ENCODE peak calls at places on chromosomes 16 and 17, in ten cellular contexts. One of them, this sample, is unnamed.

GRCh38 chr17:65359016-65359415 is 202.4 kb downstream of the AXIN2 start:
- DNase-seq in pancreas: no peak
- DNase-seq in retinal pigment epithelial cell: peak; percentile 42
- DNase-seq in HAP-1: no peak
- DNase-seq in AG09309: peak; percentile 46
- DNase-seq in kidney: no peak
- DNase-seq in breast epithelium: no peak
- DNase-seq in MM.1S: no peak
- DNase-seq in SJSA1: peak; percentile 91
- DNase-seq in foreskin fibroblast: peak; percentile 86
- DNase-seq in this sample: peak; percentile 55

GRCh38 chr16:83253526-83253925 is 554.3 kb upstream of the HSBP1 start:
- DNase-seq in pancreas: no peak
- DNase-seq in retinal pigment epithelial cell: no peak
- DNase-seq in HAP-1: no peak
- DNase-seq in AG09309: no peak
- DNase-seq in kidney: no peak
- DNase-seq in breast epithelium: no peak
- DNase-seq in MM.1S: no peak
- DNase-seq in SJSA1: no peak
- DNase-seq in foreskin fibroblast: no peak
- DNase-seq in this sample: no peak

GRCh38 chr16:21150375-21151001 is at the start of gene DNAH3:
- DNase-seq in pancreas: no peak
- DNase-seq in retinal pigment epithelial cell: no peak
- DNase-seq in HAP-1: no peak
- DNase-seq in AG09309: no peak
- DNase-seq in kidney: peak; percentile 85
- DNase-seq in breast epithelium: no peak
- DNase-seq in MM.1S: no peak
- DNase-seq in SJSA1: no peak
- DNase-seq in foreskin fibroblast: peak; percentile 12
- DNase-seq in this sample: peak; percentile 84

GRCh38 chr17:80703109-80703508 is 158.5 kb downstream of the RPTOR start:
- DNase-seq in pancreas: no peak
- DNase-seq in retinal pigment epithelial cell: no peak
- DNase-seq in HAP-1: no peak
- DNase-seq in AG09309: no peak
- DNase-seq in kidney: no peak
- DNase-seq in breast epithelium: no peak
- DNase-seq in MM.1S: no peak
- DNase-seq in SJSA1: no peak
- DNase-seq in foreskin fibroblast: no peak
- DNase-seq in this sample: no peak

GRCh38 chr16:6964679-6965078 is 368.0 kb upstream of the RBFOX1 start:
- DNase-seq in pancreas: no peak
- DNase-seq in retinal pigment epithelial cell: no peak
- DNase-seq in HAP-1: no peak
- DNase-seq in AG09309: no peak
- DNase-seq in kidney: no peak
- DNase-seq in breast epithelium: no peak
- DNase-seq in MM.1S: no peak
- DNase-seq in SJSA1: no peak
- DNase-seq in foreskin fibroblast: no peak
- DNase-seq in this sample: no peak

GRCh38 chr17:8186446-8186786 is 3.6 kb downstream of the BORCS6 start:
- DNase-seq in pancreas: no peak
- DNase-seq in retinal pigment epithelial cell: no peak
- DNase-seq in HAP-1: no peak
- DNase-seq in AG09309: no peak
- DNase-seq in kidney: no peak
- DNase-seq in breast epithelium: no peak
- DNase-seq in MM.1S: no peak
- DNase-seq in SJSA1: no peak
- DNase-seq in foreskin fibroblast: no peak
- DNase-seq in this sample: no peak

GRCh38 chr17:17345686-17346427 is 42.7 kb downstream of the NT5M start:
- DNase-seq in pancreas: no peak
- DNase-seq in retinal pigment epithelial cell: no peak
- DNase-seq in HAP-1: no peak
- DNase-seq in AG09309: no peak
- DNase-seq in kidney: no peak
- DNase-seq in breast epithelium: peak; percentile 34
- DNase-seq in MM.1S: no peak
- DNase-seq in SJSA1: peak; percentile 28
- DNase-seq in foreskin fibroblast: no peak
- DNase-seq in this sample: no peak

GRCh38 chr17:60601443-60602384 is 1.7 kb downstream of the PPM1D start:
- DNase-seq in pancreas: no peak
- DNase-seq in retinal pigment epithelial cell: peak; percentile 68
- DNase-seq in HAP-1: peak; percentile 84
- DNase-seq in AG09309: peak; percentile 32
- DNase-seq in kidney: no peak
- DNase-seq in breast epithelium: no peak
- DNase-seq in MM.1S: peak; percentile 74
- DNase-seq in SJSA1: peak; percentile 62
- DNase-seq in foreskin fibroblast: peak; percentile 91
- DNase-seq in this sample: no peak

DNA sequence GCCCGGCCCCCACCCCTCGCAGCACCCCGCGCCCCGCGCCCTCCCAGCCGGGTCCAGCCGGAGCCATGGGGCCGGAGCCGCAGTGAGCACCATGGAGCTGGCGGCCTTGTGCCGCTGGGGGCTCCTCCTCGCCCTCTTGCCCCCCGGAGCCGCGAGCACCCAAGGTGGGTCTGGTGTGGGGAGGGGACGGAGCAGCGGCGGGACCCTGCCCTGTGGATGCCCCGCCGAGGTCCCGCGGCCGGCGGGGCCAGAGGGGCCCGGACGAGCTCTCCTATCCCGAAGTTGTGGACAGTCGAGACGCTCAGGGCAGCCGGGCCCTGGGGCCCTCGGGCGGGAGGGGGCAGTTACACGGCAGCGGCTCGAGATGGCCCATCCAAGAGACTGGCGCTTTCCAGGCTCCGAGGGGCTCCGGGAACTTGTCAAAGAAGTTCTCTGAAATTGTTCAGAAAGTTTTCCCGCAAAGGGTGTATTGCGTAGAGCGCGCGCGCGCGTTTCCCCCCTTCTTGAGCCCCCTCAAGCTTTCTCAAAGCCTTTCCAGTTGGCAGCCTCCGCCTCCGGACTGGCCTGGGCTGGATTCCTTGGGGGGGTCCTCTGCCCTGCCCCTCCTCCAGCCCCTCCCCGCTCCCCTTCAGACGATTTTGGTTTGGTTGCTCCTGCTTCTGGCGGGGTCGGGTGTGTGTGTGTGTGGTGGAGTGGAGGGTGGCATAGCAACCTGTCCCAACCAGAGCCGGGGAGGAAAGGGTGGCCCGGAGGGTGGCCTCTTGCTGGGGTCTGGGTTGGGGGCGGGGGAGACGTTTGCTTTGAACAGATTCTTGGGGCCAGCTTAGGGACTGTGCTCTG is 504 bp downstream of the ERBB2 start:
- DNase-seq in pancreas: peak; percentile 82
- DNase-seq in retinal pigment epithelial cell: no peak
- DNase-seq in HAP-1: no peak
- DNase-seq in AG09309: no peak
- DNase-seq in kidney: peak; percentile 80
- DNase-seq in breast epithelium: no peak
- DNase-seq in MM.1S: no peak
- DNase-seq in SJSA1: no peak
- DNase-seq in foreskin fibroblast: peak; percentile 67
- DNase-seq in this sample: no peak
- H3K4me3 ChIP-seq in pancreas: peak overlapping the region; percentile 83
- H3K4me3 ChIP-seq in retinal pigment epithelial cell: peak overlapping the region; percentile 71
- H3K4me3 ChIP-seq in HAP-1: peak overlapping the region; percentile 21
- H3K4me3 ChIP-seq in AG09309: peak overlapping the region; percentile 84
- H3K4me3 ChIP-seq in kidney: peak overlapping the region; percentile 88
- H3K4me3 ChIP-seq in breast epithelium: peak overlapping the region; percentile 97
- H3K4me3 ChIP-seq in MM.1S: no peak overlapping the region
- H3K4me3 ChIP-seq in SJSA1: peak overlapping the region; percentile 77
- H3K4me3 ChIP-seq in foreskin fibroblast: peak overlapping the region; percentile 60
- H3K4me3 ChIP-seq in this sample: peak overlapping the region; percentile 92

DNA sequence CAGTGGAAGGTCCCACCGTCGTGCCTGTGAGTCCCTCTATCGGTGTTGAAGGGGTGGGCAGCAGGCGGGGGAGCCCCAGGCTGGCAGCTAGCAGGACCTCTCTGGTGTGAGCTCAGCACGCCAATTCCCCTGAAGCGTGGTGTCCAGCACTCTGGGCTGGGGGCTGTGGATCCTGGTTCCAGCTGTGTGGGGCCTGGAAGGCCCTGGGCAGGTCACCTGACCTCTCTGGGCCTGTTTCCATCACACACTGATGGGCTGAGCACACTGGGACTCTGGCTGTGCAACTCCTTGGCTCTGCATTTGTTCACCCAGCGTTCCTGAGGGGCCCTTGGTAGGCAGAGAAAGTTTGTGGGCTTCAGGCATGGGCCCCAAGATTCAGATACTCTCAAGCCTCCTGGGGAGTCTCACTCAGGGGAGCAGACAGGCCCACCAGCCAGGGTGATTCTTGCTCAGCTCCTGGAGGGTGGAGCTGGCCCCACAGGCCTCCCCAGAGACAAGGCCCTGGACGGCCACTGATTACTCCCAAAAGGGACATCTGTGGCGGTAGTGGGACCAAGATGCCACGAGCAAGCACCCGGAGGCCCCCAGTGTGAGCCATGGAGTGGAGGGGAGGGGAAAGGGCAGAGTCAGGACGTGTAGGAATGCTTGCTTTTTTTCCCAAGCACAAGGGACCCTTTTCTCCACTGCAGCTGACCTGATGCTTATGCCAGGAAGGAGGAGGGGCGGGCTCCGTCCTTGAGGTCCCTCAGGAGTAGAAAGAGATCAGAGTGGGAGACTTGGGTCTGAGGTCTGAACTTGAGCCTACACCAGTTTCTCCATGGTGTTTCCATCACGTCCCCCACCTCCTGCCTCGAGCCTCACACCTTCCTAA is 8.5 kb downstream of the SCGB1C2 start:
- DNase-seq in pancreas: peak; percentile 61
- DNase-seq in retinal pigment epithelial cell: no peak
- DNase-seq in HAP-1: no peak
- DNase-seq in AG09309: no peak
- DNase-seq in kidney: peak; percentile 72
- DNase-seq in breast epithelium: peak; percentile 46
- DNase-seq in MM.1S: no peak
- DNase-seq in SJSA1: peak; percentile 28
- DNase-seq in foreskin fibroblast: no peak
- DNase-seq in this sample: no peak
- H3K4me3 ChIP-seq in pancreas: no peak overlapping the region
- H3K4me3 ChIP-seq in retinal pigment epithelial cell: no peak overlapping the region
- H3K4me3 ChIP-seq in HAP-1: no peak overlapping the region
- H3K4me3 ChIP-seq in AG09309: no peak overlapping the region
- H3K4me3 ChIP-seq in kidney: no peak overlapping the region
- H3K4me3 ChIP-seq in breast epithelium: no peak overlapping the region
- H3K4me3 ChIP-seq in MM.1S: no peak overlapping the region
- H3K4me3 ChIP-seq in SJSA1: no peak overlapping the region
- H3K4me3 ChIP-seq in foreskin fibroblast: no peak overlapping the region
- H3K4me3 ChIP-seq in this sample: no peak overlapping the region

GRCh38 chr16:50155925-50156324 is 2.8 kb downstream of the TENT4B start:
- DNase-seq in pancreas: no peak
- DNase-seq in retinal pigment epithelial cell: no peak
- DNase-seq in HAP-1: peak; percentile 67
- DNase-seq in AG09309: no peak
- DNase-seq in kidney: no peak
- DNase-seq in breast epithelium: no peak
- DNase-seq in MM.1S: no peak
- DNase-seq in SJSA1: no peak
- DNase-seq in foreskin fibroblast: no peak
- DNase-seq in this sample: no peak

GRCh38 chr16:50153648-50154368 is 702 bp downstream of the TENT4B start:
- DNase-seq in pancreas: peak; percentile 84
- DNase-seq in retinal pigment epithelial cell: no peak
- DNase-seq in HAP-1: no peak
- DNase-seq in AG09309: no peak
- DNase-seq in kidney: peak; percentile 82
- DNase-seq in breast epithelium: no peak
- DNase-seq in MM.1S: peak; percentile 28
- DNase-seq in SJSA1: peak; percentile 47
- DNase-seq in foreskin fibroblast: peak; percentile 54
- DNase-seq in this sample: no peak

GRCh38 chr16:50154369-50154947 is 1.4 kb downstream of the TENT4B start:
- DNase-seq in pancreas: no peak
- DNase-seq in retinal pigment epithelial cell: no peak
- DNase-seq in HAP-1: no peak
- DNase-seq in AG09309: no peak
- DNase-seq in kidney: no peak
- DNase-seq in breast epithelium: no peak
- DNase-seq in MM.1S: peak; percentile 12
- DNase-seq in SJSA1: no peak
- DNase-seq in foreskin fibroblast: peak; percentile 48
- DNase-seq in this sample: no peak

GRCh38 chr16:50152807-50153647 is at the start of gene TENT4B:
- DNase-seq in pancreas: peak; percentile 95
- DNase-seq in retinal pigment epithelial cell: peak; percentile 34
- DNase-seq in HAP-1: peak; percentile 74
- DNase-seq in AG09309: no peak
- DNase-seq in kidney: peak; percentile 97
- DNase-seq in breast epithelium: peak; percentile 79
- DNase-seq in MM.1S: peak; percentile 78
- DNase-seq in SJSA1: peak; percentile 85
- DNase-seq in foreskin fibroblast: peak; percentile 95
- DNase-seq in this sample: no peak

DNA sequence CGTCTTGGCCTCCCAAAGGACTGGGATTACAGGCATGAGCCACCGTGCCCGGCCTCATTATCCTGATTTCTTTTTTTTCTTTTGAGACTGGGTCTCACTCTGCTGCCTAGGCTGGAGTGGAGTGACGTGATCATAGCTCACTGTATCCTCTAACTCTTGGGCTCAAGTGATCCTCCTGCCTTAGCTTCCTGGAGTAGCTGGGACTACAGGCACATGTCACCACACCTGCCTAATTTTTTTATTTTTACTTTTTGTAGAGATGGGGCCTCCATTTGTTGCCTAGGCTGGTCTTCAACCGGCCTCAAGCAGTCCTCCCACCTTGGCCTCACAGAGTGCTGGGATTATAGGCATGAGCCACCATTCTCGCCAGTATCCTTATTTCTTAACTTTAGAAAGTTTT is 3.5 kb downstream of the TENT4B start:
- DNase-seq in pancreas: no peak
- DNase-seq in retinal pigment epithelial cell: no peak
- DNase-seq in HAP-1: no peak
- DNase-seq in AG09309: no peak
- DNase-seq in kidney: no peak
- DNase-seq in breast epithelium: no peak
- DNase-seq in MM.1S: no peak
- DNase-seq in SJSA1: no peak
- DNase-seq in foreskin fibroblast: no peak
- DNase-seq in this sample: no peak
- H3K4me3 ChIP-seq in pancreas: no peak overlapping the region
- H3K4me3 ChIP-seq in retinal pigment epithelial cell: no peak overlapping the region
- H3K4me3 ChIP-seq in HAP-1: peak overlapping the region; percentile 71
- H3K4me3 ChIP-seq in AG09309: no peak overlapping the region
- H3K4me3 ChIP-seq in kidney: no peak overlapping the region
- H3K4me3 ChIP-seq in breast epithelium: no peak overlapping the region
- H3K4me3 ChIP-seq in MM.1S: no peak overlapping the region
- H3K4me3 ChIP-seq in SJSA1: no peak overlapping the region
- H3K4me3 ChIP-seq in foreskin fibroblast: no peak overlapping the region
- H3K4me3 ChIP-seq in this sample: no peak overlapping the region

DNA sequence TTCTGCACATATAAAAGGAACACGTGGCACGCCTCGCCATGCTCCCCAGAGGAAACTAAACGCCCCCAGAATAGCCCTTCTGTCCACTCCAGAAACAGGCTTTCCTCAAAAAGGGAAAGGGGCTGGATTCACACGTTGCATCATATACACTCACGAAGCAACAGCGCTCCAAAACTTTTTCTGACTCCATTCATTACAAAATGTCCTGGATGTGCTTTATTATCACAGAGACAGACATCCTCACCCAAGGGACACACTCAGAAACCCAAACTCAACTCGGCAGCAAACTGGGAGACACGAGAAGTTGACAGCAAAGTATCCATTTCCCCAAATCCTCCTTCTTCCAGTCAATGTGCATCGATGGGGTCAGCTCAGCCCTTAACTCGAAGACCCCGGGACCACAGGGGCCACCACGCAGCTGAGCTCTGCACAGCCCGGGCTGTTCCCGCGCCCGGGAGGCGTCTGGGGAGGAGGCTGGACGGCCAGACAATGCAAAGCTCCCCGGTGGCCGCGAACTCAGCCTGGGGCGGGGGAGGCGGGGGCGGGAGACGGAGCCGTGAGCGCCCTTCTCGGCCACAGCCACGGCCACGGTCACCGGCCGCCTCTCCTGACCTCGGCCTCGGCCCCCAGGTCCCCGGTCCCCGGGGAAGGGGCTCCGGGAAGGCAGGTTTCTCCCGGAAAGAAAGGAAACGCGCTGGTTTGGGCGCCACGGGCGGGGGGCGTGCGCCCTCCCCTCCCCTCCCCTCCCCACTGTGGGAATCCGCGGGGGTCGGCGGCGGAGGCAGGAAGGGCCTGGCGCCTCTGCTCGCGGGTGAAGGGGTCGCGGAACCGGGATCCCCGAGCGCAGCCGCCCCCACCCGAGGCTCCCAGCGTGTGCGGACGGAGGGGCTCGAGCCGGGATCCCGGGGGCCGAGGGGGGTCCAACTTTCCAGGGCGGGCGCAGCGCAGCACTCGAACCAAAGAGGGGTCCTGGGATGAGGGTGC is 1.2 kb downstream of the NXN start:
- DNase-seq in pancreas: peak; percentile 87
- DNase-seq in retinal pigment epithelial cell: no peak
- DNase-seq in HAP-1: peak; percentile 25
- DNase-seq in AG09309: no peak
- DNase-seq in kidney: peak; percentile 81
- DNase-seq in breast epithelium: no peak
- DNase-seq in MM.1S: no peak
- DNase-seq in SJSA1: peak; percentile 51
- DNase-seq in foreskin fibroblast: peak; percentile 74
- DNase-seq in this sample: no peak
- H3K4me3 ChIP-seq in pancreas: peak overlapping the region; percentile 63
- H3K4me3 ChIP-seq in retinal pigment epithelial cell: peak overlapping the region; percentile 87
- H3K4me3 ChIP-seq in HAP-1: peak overlapping the region; percentile 85
- H3K4me3 ChIP-seq in AG09309: peak overlapping the region; percentile 91
- H3K4me3 ChIP-seq in kidney: peak overlapping the region; percentile 58
- H3K4me3 ChIP-seq in breast epithelium: peak overlapping the region; percentile 72
- H3K4me3 ChIP-seq in MM.1S: no peak overlapping the region
- H3K4me3 ChIP-seq in SJSA1: peak overlapping the region; percentile 97
- H3K4me3 ChIP-seq in foreskin fibroblast: peak overlapping the region; percentile 80
- H3K4me3 ChIP-seq in this sample: peak overlapping the region; percentile 74